ENCODE peak calls at places on chromosomes 6 and 20, in six cellular contexts. L, J, V, A, C and Q are unnamed samples.
A peak's percentile ranks its signal among the peaks of the same experiment; 100 is the strongest.

GRCh38 chr20:2879148-2879547 is 5.9 kb downstream of the PTPRA start:
- DNase-seq in C (no peak), L (no peak), J (no peak), A (no peak), V (no peak), Q (no peak)

GRCh38 chr6:17820055-17820454 is 113.3 kb upstream of the NUP153 start:
- DNase-seq in C (no peak), L (no peak), J (no peak), V (peak; percentile 32), A (no peak), Q (no peak)

GRCh38 chr6:134541001-134541400 is 223.1 kb upstream of the SGK1 start:
- DNase-seq in A (no peak), L (no peak), J (no peak), C (no peak), V (no peak), Q (no peak)

GRCh38 chr6:105135056-105135455 is 44.8 kb downstream of the POPDC3 start:
- DNase-seq in A (no peak), J (no peak), L (no peak), V (peak; percentile 47), C (peak; percentile 40), Q (no peak)

GRCh38 chr6:42727084-42727601 is 4.7 kb upstream of the PRPH2 start:
- DNase-seq in J (no peak), C (no peak), A (no peak), V (no peak), L (no peak), Q (peak; percentile 28)

GRCh38 chr20:45985573-45985972 is 13.6 kb upstream of the ZNF335 start:
- DNase-seq in V (peak; percentile 33), L (no peak), C (no peak), A (no peak), J (no peak), Q (no peak)

GRCh38 chr20:8427419-8428065 is 295.5 kb downstream of the PLCB1 start:
- DNase-seq in V (no peak), A (no peak), C (no peak), L (no peak), J (no peak), Q (no peak)

GRCh38 chr6:44855562-44856494 is 468.3 kb downstream of the CDC5L start:
- DNase-seq in V (no peak), A (no peak), C (no peak), J (no peak), L (no peak), Q (no peak)

GRCh38 chr20:2523919-2524434 is 12.4 kb upstream of the TMC2 start:
- DNase-seq in L (no peak), A (no peak), J (no peak), V (no peak), C (no peak), Q (no peak)

GRCh38 chr20:7196481-7196880 is 429.0 kb downstream of the BMP2 start:
- DNase-seq in J (no peak), A (no peak), C (no peak), L (no peak), V (no peak), Q (no peak)

GRCh38 chr6:43791752-43792422 is 21.9 kb downstream of the VEGFA start:
- DNase-seq in A (no peak), C (no peak), J (no peak), V (no peak), L (no peak), Q (no peak)

DNA sequence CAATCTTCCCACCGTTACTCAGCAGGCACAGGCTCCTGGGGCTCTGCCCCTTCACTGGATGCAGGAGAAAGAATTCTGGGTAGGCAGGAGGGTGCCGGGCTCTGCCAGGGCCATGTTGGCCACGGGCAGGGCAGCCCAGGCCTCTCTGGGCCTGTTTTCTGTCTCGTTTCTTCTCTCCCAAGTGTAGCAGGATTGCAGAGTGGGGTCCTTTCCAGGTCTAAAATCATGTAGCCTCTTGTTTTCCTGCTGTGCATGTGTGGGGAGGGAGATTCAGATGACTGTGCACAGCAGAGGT is 112.7 kb downstream of the DLL1 start:
- DNase-seq in A (no peak), V (no peak), L (no peak), C (no peak), J (no peak), Q (no peak)
- H3K27ac ChIP-seq in A (no peak overlapping the region), V (no peak overlapping the region), L (no peak overlapping the region), C (no peak overlapping the region), J (no peak overlapping the region), Q (no peak overlapping the region)

GRCh38 chr6:69285054-69285453 is 511.8 kb downstream of the LMBRD1 start:
- DNase-seq in L (no peak), C (no peak), V (no peak), J (no peak), A (no peak), Q (no peak)
- H3K27ac ChIP-seq in L (no peak overlapping the region), C (no peak overlapping the region), V (no peak overlapping the region), J (no peak overlapping the region), A (no peak overlapping the region), Q (no peak overlapping the region)

GRCh38 chr20:62203378-62204030 is 16.6 kb downstream of the HRH3 start:
- DNase-seq in V (no peak), J (no peak), L (no peak), C (no peak), A (no peak), Q (no peak)
- H3K27ac ChIP-seq in V (no peak overlapping the region), J (no peak overlapping the region), L (no peak overlapping the region), C (no peak overlapping the region), A (no peak overlapping the region), Q (no peak overlapping the region)

GRCh38 chr20:44522841-44523240 is 971 bp upstream of the SERINC3 start:
- DNase-seq in C (no peak), L (no peak), V (no peak), J (no peak), A (no peak), Q (no peak)
- H3K27ac ChIP-seq in C (no peak overlapping the region), L (no peak overlapping the region), V (no peak overlapping the region), J (no peak overlapping the region), A (no peak overlapping the region), Q (peak overlapping the region; percentile 98)

GRCh38 chr6:39409889-39410288 is 87.4 kb upstream of the KCNK16 start:
- DNase-seq in L (no peak), V (no peak), C (no peak), A (no peak), J (no peak), Q (no peak)

GRCh38 chr6:39415482-39415881 is 93.0 kb upstream of the KCNK16 start:
- DNase-seq in A (no peak), J (no peak), C (no peak), V (no peak), L (no peak), Q (no peak)

GRCh38 chr6:39411465-39411864 is 89.0 kb upstream of the KCNK16 start:
- DNase-seq in A (no peak), C (no peak), L (no peak), V (no peak), J (no peak), Q (no peak)

GRCh38 chr6:39407446-39407993 is 85.0 kb upstream of the KCNK16 start:
- DNase-seq in C (no peak), L (no peak), J (no peak), V (no peak), A (peak; percentile 60), Q (no peak)

GRCh38 chr6:39411001-39411400 is 88.5 kb upstream of the KCNK16 start:
- DNase-seq in V (no peak), L (no peak), A (no peak), J (no peak), C (no peak), Q (no peak)
- H3K27ac ChIP-seq in V (no peak overlapping the region), L (no peak overlapping the region), A (no peak overlapping the region), J (no peak overlapping the region), C (no peak overlapping the region), Q (no peak overlapping the region)

DNA sequence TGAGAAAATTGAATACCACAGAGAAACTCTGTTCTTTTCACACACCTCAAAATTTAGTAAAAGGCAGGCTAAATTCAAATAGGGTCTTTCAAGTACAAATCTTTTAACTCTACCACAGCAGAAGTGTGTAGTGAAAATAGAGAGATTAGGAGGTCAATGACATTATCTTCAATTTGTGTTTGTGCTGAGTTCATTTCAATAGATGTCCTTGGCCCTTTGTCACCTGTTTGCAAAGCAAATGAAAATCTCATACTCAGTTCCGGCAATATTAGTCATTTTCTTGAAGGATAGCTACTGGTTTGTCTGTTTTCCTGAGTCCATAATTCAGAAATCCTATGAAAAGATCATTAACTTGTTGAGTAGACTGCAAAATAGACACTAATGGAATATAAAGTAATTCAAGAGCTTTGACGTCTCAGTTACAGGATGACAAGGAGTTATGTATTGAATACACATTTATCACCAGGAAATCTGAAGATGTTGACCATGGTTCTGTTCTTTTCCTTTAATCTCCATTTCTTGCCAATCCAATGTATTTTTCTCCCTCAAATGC is 821.1 kb upstream of the FLRT3 start:
- DNase-seq in L (no peak), J (no peak), A (no peak), C (no peak), V (peak; percentile 46), Q (no peak)
- H3K27ac ChIP-seq in L (no peak overlapping the region), J (no peak overlapping the region), A (no peak overlapping the region), C (no peak overlapping the region), V (no peak overlapping the region), Q (no peak overlapping the region)

GRCh38 chr6:41033776-41034175 is 5.2 kb downstream of the UNC5CL start:
- DNase-seq in C (no peak), V (no peak), J (no peak), A (no peak), L (no peak), Q (no peak)

GRCh38 chr6:41037107-41037900 is 1.7 kb downstream of the UNC5CL start:
- DNase-seq in J (no peak), V (no peak), A (no peak), C (no peak), L (no peak), Q (no peak)

GRCh38 chr6:41039060-41039998 is at the start of gene UNC5CL:
- DNase-seq in C (peak; percentile 63), L (no peak), J (peak; percentile 27), V (peak; percentile 45), A (no peak), Q (no peak)

GRCh38 chr6:41036601-41037000 is 2.4 kb downstream of the UNC5CL start:
- DNase-seq in L (no peak), A (no peak), C (no peak), V (no peak), J (no peak), Q (no peak)

DNA sequence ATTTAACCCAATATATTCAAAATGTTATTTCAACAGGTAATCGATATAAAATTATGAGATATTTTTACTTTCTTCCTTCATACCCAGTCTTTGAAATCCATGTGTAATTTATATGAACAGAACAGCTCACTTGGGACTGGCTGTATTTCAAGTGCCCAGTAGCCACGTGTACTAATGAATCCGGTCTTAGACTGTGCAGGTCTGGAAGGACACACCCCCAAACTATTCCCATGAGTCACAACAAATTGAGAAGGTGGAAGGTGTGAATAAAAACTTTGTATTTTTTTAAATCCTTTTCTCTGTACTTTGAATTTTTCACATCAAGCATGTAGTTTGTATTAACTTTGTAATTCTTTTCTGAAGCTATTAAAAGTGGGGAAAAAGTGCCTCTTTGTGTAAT is 2.8 kb downstream of the UNC5CL start:
- DNase-seq in V (no peak), C (no peak), A (no peak), J (peak; percentile 19), L (no peak), Q (no peak)
- H3K27ac ChIP-seq in V (no peak overlapping the region), C (no peak overlapping the region), A (no peak overlapping the region), J (no peak overlapping the region), L (no peak overlapping the region), Q (no peak overlapping the region)